ENCODE peak calls at places on chromosomes 7 and 10, in eight cellular contexts. One of them, this sample, is unnamed.

GRCh38 chr7:113086431-113086888 is at the start of gene GPR85:
- DNase-seq in T-helper 9 cell: no peak
- DNase-seq in GM23248: peak; percentile 90
- DNase-seq in GM04503: no peak
- DNase-seq in hypothalamus: peak; percentile 61
- DNase-seq in AG10803: peak; percentile 76
- DNase-seq in AG04450: peak; percentile 37
- DNase-seq in psoas muscle: peak; percentile 50
- DNase-seq in this sample: no peak

GRCh38 chr7:25619963-25620799 is 391.9 kb upstream of the NPVF start:
- DNase-seq in T-helper 9 cell: no peak
- DNase-seq in GM23248: no peak
- DNase-seq in GM04503: no peak
- DNase-seq in hypothalamus: no peak
- DNase-seq in AG10803: no peak
- DNase-seq in AG04450: no peak
- DNase-seq in psoas muscle: peak; percentile 18
- DNase-seq in this sample: no peak

GRCh38 chr10:19791032-19791431 is 25.2 kb upstream of the PLXDC2 start:
- DNase-seq in T-helper 9 cell: no peak
- DNase-seq in GM23248: no peak
- DNase-seq in GM04503: no peak
- DNase-seq in hypothalamus: no peak
- DNase-seq in AG10803: no peak
- DNase-seq in AG04450: no peak
- DNase-seq in psoas muscle: no peak
- DNase-seq in this sample: no peak

GRCh38 chr7:97973206-97973658 is 16.8 kb downstream of the OCM2 start:
- DNase-seq in T-helper 9 cell: no peak
- DNase-seq in GM23248: no peak
- DNase-seq in GM04503: no peak
- DNase-seq in hypothalamus: no peak
- DNase-seq in AG10803: no peak
- DNase-seq in AG04450: no peak
- DNase-seq in psoas muscle: no peak
- DNase-seq in this sample: no peak

GRCh38 chr7:100567751-100568175 is 5.9 kb downstream of the SAP25 start:
- DNase-seq in T-helper 9 cell: no peak
- DNase-seq in GM23248: no peak
- DNase-seq in GM04503: no peak
- DNase-seq in hypothalamus: no peak
- DNase-seq in AG10803: no peak
- DNase-seq in AG04450: no peak
- DNase-seq in psoas muscle: no peak
- DNase-seq in this sample: no peak

GRCh38 chr7:111113263-111114017 is 22.5 kb downstream of the LRRN3 start:
- DNase-seq in T-helper 9 cell: no peak
- DNase-seq in GM23248: peak; percentile 70
- DNase-seq in GM04503: no peak
- DNase-seq in hypothalamus: no peak
- DNase-seq in AG10803: peak; percentile 52
- DNase-seq in AG04450: no peak
- DNase-seq in psoas muscle: no peak
- DNase-seq in this sample: peak; percentile 28

GRCh38 chr7:91912500-91912899 is 28.2 kb upstream of the AKAP9 start:
- DNase-seq in T-helper 9 cell: no peak
- DNase-seq in GM23248: peak; percentile 37
- DNase-seq in GM04503: no peak
- DNase-seq in hypothalamus: no peak
- DNase-seq in AG10803: peak; percentile 17
- DNase-seq in AG04450: no peak
- DNase-seq in psoas muscle: no peak
- DNase-seq in this sample: no peak

GRCh38 chr10:27724287-27724686 is 21.3 kb downstream of the MKX start:
- DNase-seq in T-helper 9 cell: no peak
- DNase-seq in GM23248: peak; percentile 63
- DNase-seq in GM04503: no peak
- DNase-seq in hypothalamus: no peak
- DNase-seq in AG10803: peak; percentile 60
- DNase-seq in AG04450: no peak
- DNase-seq in psoas muscle: no peak
- DNase-seq in this sample: no peak

GRCh38 chr7:46507601-46508000 is 586.5 kb upstream of the IGFBP3 start:
- DNase-seq in T-helper 9 cell: no peak
- DNase-seq in GM23248: no peak
- DNase-seq in GM04503: no peak
- DNase-seq in hypothalamus: no peak
- DNase-seq in AG10803: no peak
- DNase-seq in AG04450: no peak
- DNase-seq in psoas muscle: no peak
- DNase-seq in this sample: no peak

GRCh38 chr10:50501899-50502556 is 121.7 kb downstream of the SGMS1 start:
- DNase-seq in T-helper 9 cell: no peak
- DNase-seq in GM23248: no peak
- DNase-seq in GM04503: no peak
- DNase-seq in hypothalamus: no peak
- DNase-seq in AG10803: no peak
- DNase-seq in AG04450: no peak
- DNase-seq in psoas muscle: no peak
- DNase-seq in this sample: no peak

GRCh38 chr10:31897506-31897905 is 31.1 kb downstream of the ARHGAP12 start:
- DNase-seq in T-helper 9 cell: no peak
- DNase-seq in GM23248: peak; percentile 32
- DNase-seq in GM04503: no peak
- DNase-seq in hypothalamus: no peak
- DNase-seq in AG10803: peak; percentile 76
- DNase-seq in AG04450: no peak
- DNase-seq in psoas muscle: no peak
- DNase-seq in this sample: no peak

GRCh38 chr7:77651544-77652162 is 44.6 kb upstream of the RSBN1L start:
- DNase-seq in T-helper 9 cell: peak; percentile 5
- DNase-seq in GM23248: peak; percentile 65
- DNase-seq in GM04503: no peak
- DNase-seq in hypothalamus: no peak
- DNase-seq in AG10803: peak; percentile 34
- DNase-seq in AG04450: no peak
- DNase-seq in psoas muscle: no peak
- DNase-seq in this sample: no peak

GRCh38 chr7:27156901-27157716 is 634 bp upstream of the HOXA7 start:
- DNase-seq in T-helper 9 cell: no peak
- DNase-seq in GM23248: peak; percentile 57
- DNase-seq in GM04503: no peak
- DNase-seq in hypothalamus: no peak
- DNase-seq in AG10803: peak; percentile 44
- DNase-seq in AG04450: no peak
- DNase-seq in psoas muscle: peak; percentile 12
- DNase-seq in this sample: no peak

GRCh38 chr10:71338728-71339495 is 19.9 kb downstream of the SLC29A3 start:
- DNase-seq in T-helper 9 cell: no peak
- DNase-seq in GM23248: no peak
- DNase-seq in GM04503: no peak
- DNase-seq in hypothalamus: no peak
- DNase-seq in AG10803: no peak
- DNase-seq in AG04450: no peak
- DNase-seq in psoas muscle: no peak
- DNase-seq in this sample: no peak

GRCh38 chr10:20976891-20977684 is 80.0 kb upstream of the NEBL start:
- DNase-seq in T-helper 9 cell: no peak
- DNase-seq in GM23248: no peak
- DNase-seq in GM04503: no peak
- DNase-seq in hypothalamus: no peak
- DNase-seq in AG10803: no peak
- DNase-seq in AG04450: no peak
- DNase-seq in psoas muscle: no peak
- DNase-seq in this sample: no peak

GRCh38 chr7:6886198-6886597 is 60.1 kb upstream of the CCZ1B start:
- DNase-seq in T-helper 9 cell: no peak
- DNase-seq in GM23248: no peak
- DNase-seq in GM04503: no peak
- DNase-seq in hypothalamus: no peak
- DNase-seq in AG10803: no peak
- DNase-seq in AG04450: no peak
- DNase-seq in psoas muscle: no peak
- DNase-seq in this sample: no peak

GRCh38 chr10:93072713-93073538 is 767 bp upstream of the CYP26A1 start:
- DNase-seq in T-helper 9 cell: no peak
- DNase-seq in GM23248: peak; percentile 12
- DNase-seq in GM04503: no peak
- DNase-seq in hypothalamus: no peak
- DNase-seq in AG10803: no peak
- DNase-seq in AG04450: no peak
- DNase-seq in psoas muscle: no peak
- DNase-seq in this sample: no peak

GRCh38 chr7:91846436-91846835 is 34.1 kb downstream of the MTERF1 start:
- DNase-seq in T-helper 9 cell: no peak
- DNase-seq in GM23248: peak; percentile 49
- DNase-seq in GM04503: no peak
- DNase-seq in hypothalamus: no peak
- DNase-seq in AG10803: peak; percentile 68
- DNase-seq in AG04450: no peak
- DNase-seq in psoas muscle: no peak
- DNase-seq in this sample: no peak

GRCh38 chr7:155702616-155703015 is 58.2 kb downstream of the RBM33 start:
- DNase-seq in T-helper 9 cell: no peak
- DNase-seq in GM23248: peak; percentile 13
- DNase-seq in GM04503: no peak
- DNase-seq in hypothalamus: no peak
- DNase-seq in AG10803: no peak
- DNase-seq in AG04450: no peak
- DNase-seq in psoas muscle: no peak
- DNase-seq in this sample: no peak

GRCh38 chr10:129888784-129889616 is 75.1 kb downstream of the EBF3 start:
- DNase-seq in T-helper 9 cell: peak; percentile 19
- DNase-seq in GM23248: peak; percentile 66
- DNase-seq in GM04503: no peak
- DNase-seq in hypothalamus: peak; percentile 15
- DNase-seq in AG10803: peak; percentile 37
- DNase-seq in AG04450: no peak
- DNase-seq in psoas muscle: peak; percentile 67
- DNase-seq in this sample: no peak

GRCh38 chr10:60883187-60883586 is 60.8 kb downstream of the RHOBTB1 start:
- DNase-seq in T-helper 9 cell: no peak
- DNase-seq in GM23248: peak; percentile 37
- DNase-seq in GM04503: no peak
- DNase-seq in hypothalamus: no peak
- DNase-seq in AG10803: no peak
- DNase-seq in AG04450: no peak
- DNase-seq in psoas muscle: no peak
- DNase-seq in this sample: no peak

GRCh38 chr7:81908220-81908619 is 138.4 kb upstream of the HGF start:
- DNase-seq in T-helper 9 cell: no peak
- DNase-seq in GM23248: peak; percentile 7
- DNase-seq in GM04503: no peak
- DNase-seq in hypothalamus: no peak
- DNase-seq in AG10803: peak; percentile 1
- DNase-seq in AG04450: no peak
- DNase-seq in psoas muscle: no peak
- DNase-seq in this sample: no peak

This sample was measured in AG09309.